ENCODE peak calls at places on chromosomes 5 and 9, in ten cellular contexts. W is fibroblast of mammary gland, D is NB4, E is heart right ventricle, Y is prostate gland, J is fibroblast of lung, B is IMR-90, O is suprapubic skin, R is ovary, X is kidney epithelial cell. K is an unnamed sample.

GRCh38 chr5:68460147-68460760 is 244.7 kb downstream of the PIK3R1 start:
- DNase-seq in O (no peak), R (no peak), Y (peak), J (peak), B (peak), W (peak), E (no peak), X (peak), D (peak), K (peak)

GRCh38 chr5:122907238-122907637 is 61.8 kb downstream of the SNX24 start:
- DNase-seq in J (peak), W (peak), Y (no peak), E (no peak), D (no peak), B (peak), O (no peak), R (no peak), X (no peak), K (peak)

GRCh38 chr5:78907255-78907886 is 77.7 kb downstream of the ARSB start:
- DNase-seq in B (peak), E (no peak), J (peak), X (peak), O (no peak), Y (no peak), W (peak), D (peak), R (no peak), K (peak)

GRCh38 chr5:11588803-11589202 is 315.4 kb downstream of the CTNND2 start:
- DNase-seq in R (no peak), J (peak), O (no peak), W (no peak), B (no peak), D (no peak), Y (no peak), E (peak), X (no peak), K (no peak)

GRCh38 chr9:136002215-136002614 is 41.0 kb upstream of the UBAC1 start:
- DNase-seq in J (no peak), B (no peak), Y (no peak), E (no peak), X (no peak), D (no peak), R (no peak), O (no peak), W (no peak), K (no peak)

GRCh38 chr9:35826071-35826701 is 2.3 kb downstream of the FAM221B start:
- DNase-seq in J (peak), E (no peak), W (peak), O (no peak), X (no peak), D (peak), R (no peak), B (peak), Y (peak), K (peak)

GRCh38 chr5:94793113-94793815 is 174.8 kb downstream of the SLF1 start:
- DNase-seq in E (no peak), J (peak), W (peak), B (peak), R (no peak), X (peak), D (peak), O (no peak), Y (no peak), K (peak)

GRCh38 chr5:169296456-169297220 is 4.3 kb downstream of the SLIT3 start:
- DNase-seq in J (peak), W (peak), D (no peak), X (no peak), B (no peak), E (no peak), O (no peak), R (no peak), Y (no peak), K (peak)

GRCh38 chr5:77832938-77833337 is 56.8 kb upstream of the TBCA start:
- DNase-seq in B (no peak), W (no peak), R (no peak), J (no peak), E (no peak), O (no peak), Y (no peak), X (no peak), D (no peak), K (no peak)

GRCh38 chr5:141484499-141485304 is at the start of gene PCDHGC4:
- DNase-seq in J (peak), B (no peak), D (no peak), Y (no peak), W (no peak), O (no peak), R (no peak), E (no peak), X (no peak), K (no peak)

GRCh38 chr9:95572370-95573151 is 55.8 kb upstream of the PTCH1 start:
- DNase-seq in B (no peak), R (no peak), O (no peak), E (no peak), W (peak), X (no peak), D (no peak), J (peak), Y (no peak), K (peak)

GRCh38 chr5:103587185-103587748 is 24.7 kb upstream of the NUDT12 start:
- DNase-seq in W (peak), J (peak), X (no peak), E (no peak), O (no peak), R (no peak), Y (no peak), D (peak), B (peak), K (peak)

GRCh38 chr5:132773601-132774355 is 3.3 kb downstream of the SEPTIN8 start:
- DNase-seq in W (no peak), B (no peak), O (no peak), J (no peak), X (no peak), E (no peak), D (no peak), R (no peak), Y (no peak), K (no peak)

GRCh38 chr5:73442960-73443627 is 5.5 kb downstream of the FOXD1 start:
- DNase-seq in X (no peak), J (peak), O (no peak), B (peak), R (no peak), D (no peak), E (no peak), W (no peak), Y (no peak), K (no peak)

GRCh38 chr5:91850031-91850430 is 466.9 kb upstream of the ARRDC3 start:
- DNase-seq in B (peak), E (no peak), R (no peak), O (no peak), Y (no peak), D (no peak), J (peak), W (peak), X (no peak), K (no peak)

GRCh38 chr9:110979636-110980035 is 58.6 kb downstream of the LPAR1 start:
- DNase-seq in R (no peak), Y (no peak), O (no peak), W (no peak), E (no peak), J (no peak), B (no peak), D (no peak), X (no peak), K (peak)

GRCh38 chr5:139760066-139761056 is 35.2 kb upstream of the PSD2 start:
- DNase-seq in O (no peak), Y (no peak), D (no peak), R (no peak), B (peak), J (peak), W (peak), E (no peak), X (no peak), K (peak)

GRCh38 chr5:169702726-169703481 is 65.8 kb downstream of the DOCK2 start:
- DNase-seq in J (no peak), D (no peak), W (peak), B (no peak), R (no peak), E (no peak), O (no peak), X (no peak), Y (no peak), K (peak)

GRCh38 chr9:88310310-88310980 is 77.8 kb upstream of the SPIN1 start:
- DNase-seq in B (peak), J (no peak), E (no peak), D (peak), R (no peak), X (no peak), Y (no peak), W (no peak), O (no peak), K (no peak)

GRCh38 chr9:37029776-37030590 is 4.1 kb downstream of the PAX5 start:
- DNase-seq in D (no peak), W (no peak), R (no peak), J (no peak), X (no peak), Y (no peak), B (no peak), O (no peak), E (no peak), K (no peak)

GRCh38 chr5:32193591-32193990 is 19.5 kb upstream of the GOLPH3 start:
- DNase-seq in O (peak), D (peak), E (peak), W (peak), Y (peak), R (peak), B (peak), J (peak), X (peak), K (peak)

GRCh38 chr9:129740666-129741464 is 12.0 kb downstream of the PTGES start:
- DNase-seq in J (no peak), D (no peak), X (no peak), E (no peak), Y (no peak), B (no peak), O (no peak), W (no peak), R (no peak), K (no peak)

GRCh38 chr5:63916786-63917185 is 45.5 kb downstream of the HTR1A start:
- DNase-seq in X (no peak), D (no peak), B (no peak), J (peak), W (peak), O (no peak), R (no peak), Y (no peak), E (no peak), K (no peak)

GRCh38 chr5:60677831-60678664 is 21.9 kb downstream of the DEPDC1B start:
- DNase-seq in O (no peak), R (no peak), B (peak), E (no peak), J (peak), W (peak), X (peak), D (peak), Y (no peak), K (peak)

GRCh38 chr9:571066-571465 is 270.4 kb upstream of the DMRT1 start:
- DNase-seq in J (no peak), W (no peak), D (no peak), Y (peak), R (no peak), X (no peak), E (no peak), O (no peak), B (no peak), K (no peak)

GRCh38 chr5:20087299-20087698 is 99.3 kb upstream of the CDH18 start:
- DNase-seq in W (no peak), X (no peak), B (no peak), E (no peak), Y (no peak), R (no peak), J (no peak), O (no peak), D (no peak), K (no peak)

GRCh38 chr9:124885551-124885950 is 23.6 kb downstream of the ARPC5L start:
- DNase-seq in W (no peak), O (no peak), B (no peak), Y (no peak), X (no peak), D (no peak), R (no peak), E (no peak), J (no peak), K (no peak)

GRCh38 chr5:175887463-175887862 is 16.1 kb downstream of the CPLX2 start:
- DNase-seq in B (no peak), O (no peak), W (no peak), X (no peak), E (no peak), Y (no peak), R (no peak), J (no peak), D (no peak), K (no peak)

GRCh38 chr9:121196389-121196788 is 5.3 kb downstream of the RAB14 start:
- DNase-seq in D (peak), O (no peak), X (no peak), Y (no peak), J (no peak), E (no peak), R (no peak), B (no peak), W (no peak), K (no peak)

GRCh38 chr5:90621848-90622247 is 63.3 kb downstream of the ADGRV1 start:
- DNase-seq in O (no peak), Y (no peak), W (no peak), X (no peak), B (no peak), R (no peak), D (no peak), E (no peak), J (no peak), K (no peak)

GRCh38 chr5:77518304-77518703 is 26.2 kb upstream of the WDR41 start:
- DNase-seq in W (peak), Y (no peak), X (no peak), E (no peak), R (no peak), J (peak), D (peak), B (peak), O (no peak), K (peak)

GRCh38 chr9:33146298-33146697 is 20.8 kb downstream of the B4GALT1 start:
- DNase-seq in E (no peak), W (no peak), Y (no peak), X (no peak), O (peak), D (no peak), B (no peak), J (no peak), R (peak), K (no peak)

GRCh38 chr5:52853573-52854163 is 66.0 kb downstream of the ITGA1 start:
- DNase-seq in O (no peak), X (no peak), E (no peak), W (no peak), J (no peak), Y (no peak), D (no peak), B (peak), R (no peak), K (no peak)

GRCh38 chr9:5274770-5275169 is 29.7 kb downstream of the RLN2 start:
- DNase-seq in W (no peak), R (no peak), J (no peak), Y (no peak), O (no peak), X (no peak), E (no peak), D (no peak), B (no peak), K (no peak)

GRCh38 chr5:104412649-104413240 is 850.2 kb upstream of the NUDT12 start:
- DNase-seq in O (no peak), B (peak), E (no peak), J (peak), W (peak), D (peak), X (peak), Y (no peak), R (no peak), K (peak)

GRCh38 chr5:39968371-39968770 is 543.6 kb upstream of the DAB2 start:
- DNase-seq in D (no peak), O (no peak), W (no peak), J (no peak), Y (no peak), E (no peak), X (no peak), B (no peak), R (no peak), K (no peak)

GRCh38 chr5:154985126-154985525 is 28.4 kb upstream of the KIF4B start:
- DNase-seq in E (no peak), X (no peak), Y (no peak), W (no peak), R (no peak), D (no peak), J (no peak), B (no peak), O (no peak), K (no peak)

GRCh38 chr9:19901586-19901985 is 112.7 kb upstream of the SLC24A2 start:
- DNase-seq in B (no peak), R (no peak), X (no peak), J (no peak), O (no peak), W (no peak), Y (no peak), E (no peak), D (no peak), K (no peak)

GRCh38 chr9:106892632-106893031 is 29.7 kb downstream of the ZNF462 start:
- DNase-seq in R (no peak), E (peak), D (no peak), W (peak), X (peak), Y (no peak), O (no peak), B (peak), J (peak), K (peak)
- H3K4me3 ChIP-seq in R (no peak), E (no peak), D (no peak), W (no peak), X (no peak), Y (no peak), O (no peak), B (no peak), J (no peak), K (no peak)

GRCh38 chr5:127872494-127872893 is 169.3 kb downstream of the CCDC192 start:
- DNase-seq in Y (no peak), J (no peak), D (no peak), W (no peak), B (no peak), R (no peak), O (no peak), X (no peak), E (no peak), K (peak)

GRCh38 chr5:127875235-127876021 is 172.2 kb downstream of the CCDC192 start:
- DNase-seq in R (no peak), X (peak), D (peak), J (peak), O (no peak), E (peak), B (peak), Y (peak), W (peak), K (peak)

GRCh38 chr5:127876384-127876783 is 173.2 kb downstream of the CCDC192 start:
- DNase-seq in R (no peak), O (no peak), X (peak), E (no peak), J (peak), D (no peak), B (no peak), W (no peak), Y (no peak), K (no peak)

DNA sequence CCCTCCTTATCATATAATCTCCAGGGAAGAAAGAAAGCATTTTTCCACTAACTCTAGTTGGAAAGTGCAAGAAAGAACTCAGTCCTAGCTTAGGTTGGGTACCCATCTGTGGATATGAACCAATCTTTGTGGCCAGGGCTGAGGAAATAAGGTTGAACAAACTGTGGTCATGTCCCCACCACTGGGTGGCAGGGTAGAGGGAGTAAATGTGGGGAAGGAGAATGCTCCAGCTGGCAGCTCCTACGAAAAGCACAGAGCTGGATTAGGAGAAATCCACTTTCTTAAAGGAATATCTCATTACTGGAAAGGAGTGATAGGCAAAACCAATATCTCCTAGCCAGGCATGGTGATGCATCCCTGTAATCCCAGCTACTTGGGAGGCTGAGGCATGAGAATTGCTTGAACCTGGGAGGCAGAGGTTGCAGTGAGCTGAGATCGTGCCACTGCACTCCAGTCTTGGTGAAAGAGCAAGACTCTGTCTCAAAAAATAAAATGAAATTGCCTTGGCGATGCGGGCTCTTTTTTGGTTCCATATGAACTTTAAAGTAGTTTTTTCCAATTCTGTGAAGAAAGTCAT is 175.1 kb downstream of the CCDC192 start:
- DNase-seq in D (peak), R (no peak), J (peak), B (peak), O (no peak), W (peak), E (peak), X (no peak), Y (peak), K (peak)
- TF ChIP-seq CTCF in D (peak), R (no peak), J (peak), B (peak), O (no peak), W (peak), E (peak), X (peak), Y (no peak), K (peak)

DNA sequence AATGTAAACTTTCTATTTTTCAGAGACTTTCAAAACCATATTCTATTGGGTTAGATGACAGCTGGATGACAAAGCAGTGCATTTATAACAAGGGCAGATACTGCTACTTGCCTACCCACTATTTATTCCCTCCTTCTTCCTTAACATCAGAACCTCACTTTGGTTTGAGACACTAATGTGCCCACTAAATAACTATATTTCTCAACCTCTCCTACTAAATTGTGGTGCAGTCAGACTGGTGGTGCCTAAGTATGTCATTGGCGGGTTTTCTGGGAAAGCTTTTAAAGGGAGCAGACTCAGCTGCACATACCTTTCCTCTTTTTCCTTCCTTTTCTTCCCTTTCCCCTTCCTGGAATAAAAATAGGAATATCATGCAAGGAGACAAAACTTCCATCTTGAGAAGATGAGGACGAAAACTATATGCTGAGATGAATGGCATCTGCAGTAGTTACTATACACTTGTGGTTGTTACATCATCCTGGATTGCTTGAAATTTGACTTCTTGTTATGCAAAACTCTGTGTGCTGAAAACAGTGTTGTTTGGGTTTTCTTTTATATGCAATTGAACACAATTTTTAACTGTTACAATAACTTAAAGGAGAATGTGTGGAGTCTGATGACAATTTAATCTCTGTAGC is 43.8 kb downstream of the PRR16 start:
- DNase-seq in W (no peak), D (no peak), E (no peak), X (no peak), Y (no peak), R (no peak), J (peak), O (no peak), B (peak), K (peak)
- H3K4me3 ChIP-seq in W (no peak), D (no peak), E (no peak), X (no peak), Y (no peak), R (no peak), J (no peak), O (no peak), B (no peak), K (no peak)

GRCh38 chr5:157473383-157474370 is 13.7 kb downstream of the NIPAL4 start:
- DNase-seq in O (no peak), J (peak), B (peak), D (peak), E (no peak), W (no peak), X (no peak), Y (no peak), R (no peak), K (peak)
- TF ChIP-seq CTCF in O (no peak), J (no peak), B (no peak), D (no peak), E (no peak), W (peak), X (no peak), Y (no peak), R (no peak), K (peak)